ENCODE peak calls at places on chromosomes 13 and 19, in ten cellular contexts. D, I, K, T, R, Q, B, U, H and J are unnamed samples.
A peak's percentile ranks its signal among the peaks of the same experiment; 100 is the strongest.

GRCh38 chr19:8262431-8262830 is 45.7 kb downstream of the CD320 start:
- DNase-seq in D (no peak), I (no peak), K (no peak), T (no peak), R (no peak), Q (no peak), B (no peak), U (no peak), H (no peak), J (no peak)

GRCh38 chr19:18002347-18002850 is 5.6 kb upstream of the ARRDC2 start:
- DNase-seq in D (no peak), I (no peak), K (no peak), T (no peak), R (no peak), Q (no peak), B (no peak), U (no peak), H (no peak), J (no peak)

GRCh38 chr19:54179921-54180452 is 7.0 kb upstream of the TMC4 start:
- DNase-seq in D (peak; percentile 16), I (no peak), K (peak; percentile 88), T (peak; percentile 95), R (peak; percentile 58), Q (no peak), B (peak; percentile 83), U (peak; percentile 88), H (no peak), J (peak; percentile 48)

GRCh38 chr19:49224856-49225255 is 67.3 kb downstream of the TRPM4 start:
- DNase-seq in D (peak; percentile 88), I (no peak), K (peak; percentile 57), T (peak; percentile 74), R (peak; percentile 42), Q (no peak), B (peak; percentile 67), U (peak; percentile 83), H (no peak), J (peak; percentile 19)

GRCh38 chr13:67130444-67130843 is 99.7 kb downstream of the PCDH9 start:
- DNase-seq in D (no peak), I (no peak), K (no peak), T (no peak), R (no peak), Q (no peak), B (no peak), U (no peak), H (no peak), J (no peak)

GRCh38 chr19:56155124-56155687 is 14.1 kb downstream of the ZNF444 start:
- DNase-seq in D (no peak), I (no peak), K (peak; percentile 21), T (peak; percentile 62), R (no peak), Q (no peak), B (peak; percentile 11), U (peak; percentile 26), H (no peak), J (no peak)

GRCh38 chr19:51158474-51159129 is 16.5 kb downstream of the SIGLEC7 start:
- DNase-seq in D (peak; percentile 61), I (peak; percentile 88), K (peak; percentile 49), T (peak; percentile 69), R (peak; percentile 33), Q (no peak), B (peak; percentile 47), U (peak; percentile 69), H (peak; percentile 33), J (no peak)

GRCh38 chr19:45428385-45429231 is 4.9 kb upstream of the ERCC1 start:
- DNase-seq in D (peak; percentile 30), I (no peak), K (peak; percentile 48), T (peak; percentile 89), R (no peak), Q (no peak), B (peak; percentile 59), U (peak; percentile 55), H (no peak), J (no peak)

GRCh38 chr13:96109125-96109524 is 19.2 kb downstream of the HS6ST3 start:
- DNase-seq in D (no peak), I (no peak), K (no peak), T (no peak), R (no peak), Q (no peak), B (no peak), U (no peak), H (no peak), J (no peak)

GRCh38 chr13:48412881-48413351 is at the start of gene LPAR6:
- DNase-seq in D (peak; percentile 69), I (no peak), K (peak; percentile 88), T (peak; percentile 13), R (peak; percentile 80), Q (no peak), B (peak; percentile 87), U (no peak), H (no peak), J (peak; percentile 75)

GRCh38 chr13:100069278-100069677 is 19.6 kb upstream of the PCCA start:
- DNase-seq in D (no peak), I (no peak), K (peak; percentile 82), T (no peak), R (peak; percentile 76), Q (no peak), B (peak; percentile 85), U (no peak), H (no peak), J (no peak)

GRCh38 chr13:27822258-27822872 is 30.1 kb downstream of the GSX1 start:
- DNase-seq in D (no peak), I (no peak), K (peak; percentile 19), T (peak; percentile 54), R (no peak), Q (no peak), B (no peak), U (no peak), H (no peak), J (no peak)

GRCh38 chr19:43976732-43977131 is 7.3 kb upstream of the ZNF155 start:
- DNase-seq in D (no peak), I (no peak), K (no peak), T (no peak), R (no peak), Q (no peak), B (no peak), U (no peak), H (no peak), J (no peak)

GRCh38 chr19:6047256-6047655 is 63.0 kb downstream of the RFX2 start:
- DNase-seq in D (no peak), I (no peak), K (no peak), T (no peak), R (no peak), Q (no peak), B (no peak), U (no peak), H (no peak), J (no peak)

GRCh38 chr19:6048348-6048747 is 62.0 kb downstream of the RFX2 start:
- DNase-seq in D (no peak), I (no peak), K (no peak), T (no peak), R (no peak), Q (no peak), B (no peak), U (no peak), H (no peak), J (no peak)

GRCh38 chr19:6048808-6049405 is 61.4 kb downstream of the RFX2 start:
- DNase-seq in D (peak; percentile 93), I (peak; percentile 73), K (peak; percentile 79), T (peak; percentile 89), R (peak; percentile 52), Q (peak; percentile 62), B (peak; percentile 81), U (peak; percentile 83), H (peak; percentile 30), J (no peak)

GRCh38 chr19:6045108-6045507 is 65.2 kb downstream of the RFX2 start:
- DNase-seq in D (no peak), I (no peak), K (no peak), T (no peak), R (no peak), Q (no peak), B (no peak), U (no peak), H (no peak), J (no peak)

DNA sequence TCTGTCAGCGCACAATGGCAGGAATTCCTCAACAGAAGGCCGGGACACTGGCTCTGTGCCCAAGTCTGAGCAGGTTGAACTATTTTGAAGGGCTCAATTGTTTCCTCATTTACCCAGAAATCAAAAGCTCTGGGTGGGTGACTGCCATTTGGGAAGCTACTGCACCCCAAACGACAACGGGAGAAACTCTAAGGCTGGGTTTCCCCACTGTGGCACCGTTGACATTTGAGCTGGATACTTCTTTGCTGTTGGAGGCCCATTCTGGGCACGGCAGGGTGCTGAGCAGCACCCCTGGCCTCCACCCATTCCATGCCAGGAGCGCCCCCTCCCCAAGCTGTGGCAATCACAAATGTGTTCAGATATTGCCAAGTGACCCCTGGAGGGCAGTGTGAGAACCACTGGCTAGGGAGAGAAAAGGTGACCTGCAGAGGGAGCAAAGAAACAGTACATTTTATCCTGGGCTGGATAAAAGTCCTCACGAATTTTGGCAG is 62.5 kb downstream of the RFX2 start:
- DNase-seq in D (peak; percentile 80), I (no peak), K (peak; percentile 63), T (peak; percentile 80), R (peak; percentile 49), Q (no peak), B (peak; percentile 52), U (peak; percentile 66), H (peak; percentile 17), J (no peak)
- TF ChIP-seq CTCF in D (peak; percentile 100), I (no peak), K (peak; percentile 87), T (peak; percentile 82), R (peak; percentile 75), Q (peak; percentile 62), B (peak; percentile 78), U (peak; percentile 94), H (peak; percentile 71), J (peak; percentile 75)

DNA sequence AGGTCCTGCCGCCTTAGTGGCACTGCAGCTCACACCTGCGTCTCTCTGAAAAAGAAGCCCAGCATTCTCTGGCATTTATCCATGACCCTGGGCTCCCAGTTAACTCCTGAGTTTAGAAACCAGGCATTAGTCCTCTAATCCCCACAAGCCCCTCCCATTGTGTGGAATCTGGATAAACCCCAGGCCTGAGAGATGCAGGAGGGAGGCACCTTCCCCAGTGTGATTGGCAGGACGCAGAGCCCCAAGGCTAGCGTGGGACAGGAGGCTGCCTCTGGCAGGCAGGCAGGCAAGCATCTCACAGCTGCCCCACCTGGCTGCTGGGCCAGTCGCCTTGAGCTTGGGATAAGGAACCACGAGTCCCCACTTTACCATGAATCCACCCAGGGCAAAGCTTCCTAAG is 11.0 kb upstream of the SERPINE3 start:
- DNase-seq in D (no peak), I (no peak), K (no peak), T (peak; percentile 94), R (no peak), Q (no peak), B (no peak), U (peak; percentile 26), H (no peak), J (no peak)
- TF ChIP-seq CTCF in D (no peak), I (no peak), K (no peak), T (no peak), R (no peak), Q (no peak), B (no peak), U (no peak), H (no peak), J (no peak)

GRCh38 chr13:19882231-19882630 is 18.8 kb upstream of the ZMYM5 start:
- DNase-seq in D (no peak), I (no peak), K (no peak), T (no peak), R (peak; percentile 77), Q (no peak), B (no peak), U (no peak), H (no peak), J (no peak)
- TF ChIP-seq CTCF in D (no peak), I (no peak), K (no peak), T (no peak), R (no peak), Q (no peak), B (no peak), U (no peak), H (no peak), J (no peak)

GRCh38 chr13:92967923-92968322 is 258.7 kb upstream of the GPC6 start:
- DNase-seq in D (peak; percentile 40), I (no peak), K (peak; percentile 31), T (peak; percentile 2), R (peak; percentile 1), Q (no peak), B (peak; percentile 22), U (no peak), H (no peak), J (no peak)
- TF ChIP-seq CTCF in D (peak; percentile 56), I (no peak), K (peak; percentile 37), T (peak; percentile 26), R (peak; percentile 13), Q (no peak), B (no peak), U (peak; percentile 55), H (peak; percentile 19), J (no peak)